ENCODE peak calls at places on chromosomes 7 and 10, in seven cellular contexts. C, Y, B, M, S, R and P are unnamed samples.
A peak's percentile ranks its signal among the peaks of the same experiment; 100 is the strongest.

GRCh38 chr10:88472540-88472939 is 110.6 kb downstream of the RNLS start:
- DNase-seq in B (no peak), M (no peak), C (no peak), S (no peak), Y (no peak), R (no peak), P (no peak)

GRCh38 chr10:130425881-130426435 is 289.8 kb downstream of the GLRX3 start:
- DNase-seq in Y (no peak), C (no peak), S (no peak), B (no peak), M (peak; percentile 16), R (no peak), P (no peak)

GRCh38 chr7:114944742-114945625 is 23.1 kb downstream of the MDFIC start:
- DNase-seq in Y (peak; percentile 35), S (peak; percentile 80), M (peak; percentile 51), B (peak; percentile 93), R (no peak), C (peak; percentile 43), P (peak; percentile 80)

GRCh38 chr10:127157506-127158205 is 38.7 kb downstream of the INSYN2A start:
- DNase-seq in B (peak; percentile 61), M (no peak), R (no peak), S (peak; percentile 50), C (no peak), Y (no peak), P (no peak)

GRCh38 chr10:110803830-110804338 is 67.8 kb upstream of the PDCD4 start:
- DNase-seq in C (peak; percentile 74), S (peak; percentile 83), Y (peak; percentile 72), M (no peak), R (peak; percentile 16), B (no peak), P (peak; percentile 32)

GRCh38 chr10:104488046-104488832 is 134.6 kb downstream of the CFAP58 start:
- DNase-seq in C (no peak), Y (no peak), B (no peak), R (no peak), S (peak; percentile 17), M (no peak), P (no peak)

GRCh38 chr10:117373848-117374505 is 1.3 kb downstream of the PDZD8 start:
- DNase-seq in C (peak; percentile 59), Y (peak; percentile 70), M (peak; percentile 49), S (peak; percentile 66), B (peak; percentile 29), R (no peak), P (no peak)

GRCh38 chr10:117646718-117647117 is 104.2 kb downstream of the EMX2 start:
- DNase-seq in M (no peak), R (no peak), Y (no peak), S (no peak), B (no peak), C (no peak), P (no peak)

GRCh38 chr7:111900283-111900682 is 305.9 kb downstream of the DOCK4 start:
- DNase-seq in S (no peak), C (no peak), Y (no peak), M (no peak), R (no peak), B (no peak), P (no peak)

GRCh38 chr7:1546909-1547776 is 8.9 kb downstream of the TMEM184A start:
- DNase-seq in Y (no peak), R (no peak), S (no peak), M (no peak), B (no peak), C (no peak), P (no peak)

GRCh38 chr7:75980865-75981449 is 13.4 kb downstream of the TMEM120A start:
- DNase-seq in S (no peak), R (no peak), C (no peak), Y (no peak), M (no peak), B (no peak), P (no peak)

GRCh38 chr7:46315891-46316290 is 394.8 kb upstream of the IGFBP3 start:
- DNase-seq in R (no peak), B (no peak), C (no peak), Y (no peak), S (no peak), M (no peak), P (no peak)

GRCh38 chr7:130356760-130357611 is 12.4 kb downstream of the CPA5 start:
- DNase-seq in C (peak; percentile 26), S (peak; percentile 27), Y (no peak), M (no peak), B (peak; percentile 92), R (no peak), P (peak; percentile 67)

GRCh38 chr10:93461807-93462178 is 20.3 kb downstream of the MYOF start:
- DNase-seq in C (no peak), R (no peak), Y (no peak), M (no peak), S (peak; percentile 62), B (peak; percentile 85), P (no peak)

GRCh38 chr10:52063159-52063558 is 250.9 kb upstream of the DKK1 start:
- DNase-seq in M (no peak), C (no peak), R (no peak), Y (no peak), S (no peak), B (no peak), P (no peak)

GRCh38 chr7:149109969-149110368 is 16.2 kb downstream of the ZNF425 start:
- DNase-seq in R (no peak), B (no peak), M (no peak), C (no peak), S (no peak), Y (no peak), P (no peak)

GRCh38 chr10:86579883-86580548 is 58.4 kb upstream of the WAPL start:
- DNase-seq in C (no peak), M (no peak), B (no peak), R (no peak), Y (no peak), S (no peak), P (no peak)

GRCh38 chr10:42898037-42898960 is 115.7 kb downstream of the BMS1 start:
- DNase-seq in R (no peak), B (no peak), M (no peak), C (no peak), Y (no peak), S (peak; percentile 33), P (no peak)

GRCh38 chr10:23150081-23150480 is 42.0 kb upstream of the PTF1A start:
- DNase-seq in M (no peak), C (no peak), S (no peak), Y (no peak), R (no peak), B (no peak), P (no peak)